ENCODE peak calls at places on chromosomes 13 and 19, in five cellular contexts. M is testis, X is tibial nerve, J is heart left ventricle, L is NB4. W is an unnamed sample.

GRCh38 chr19:38045554-38046253 is 138.7 kb downstream of the SIPA1L3 start:
- DNase-seq in M (peak; percentile 38), X (no peak), J (no peak), L (no peak), W (no peak)

GRCh38 chr13:34756136-34756535 is 185.9 kb upstream of the NBEA start:
- DNase-seq in M (no peak), X (no peak), J (no peak), L (no peak), W (no peak)

GRCh38 chr19:19674315-19674714 is 5.7 kb downstream of the ZNF101 start:
- DNase-seq in M (no peak), X (no peak), J (no peak), L (no peak), W (no peak)

GRCh38 chr13:60431108-60431700 is 34.2 kb downstream of the TDRD3 start:
- DNase-seq in M (no peak), X (no peak), J (no peak), L (peak; percentile 76), W (no peak)

GRCh38 chr13:33649212-33649917 is 168.6 kb upstream of the RFC3 start:
- DNase-seq in M (no peak), X (no peak), J (no peak), L (no peak), W (no peak)

GRCh38 chr13:94119360-94119936 is 360.0 kb downstream of the DCT start:
- DNase-seq in M (no peak), X (no peak), J (no peak), L (no peak), W (no peak)

GRCh38 chr19:30439271-30439750 is 67.1 kb downstream of the ZNF536 start:
- DNase-seq in M (no peak), X (no peak), J (no peak), L (no peak), W (no peak)

GRCh38 chr19:2244486-2244885 is 4.6 kb upstream of the AMH start:
- DNase-seq in M (no peak), X (no peak), J (no peak), L (no peak), W (no peak)

GRCh38 chr19:13160557-13160956 is 10.3 kb downstream of the IER2 start:
- DNase-seq in M (no peak), X (no peak), J (no peak), L (peak; percentile 42), W (no peak)

GRCh38 chr19:56314018-56314583 is 538 bp downstream of the ZSCAN5A start:
- DNase-seq in M (no peak), X (no peak), J (no peak), L (no peak), W (peak; percentile 15)

GRCh38 chr19:13241321-13242104 is 91.3 kb downstream of the IER2 start:
- DNase-seq in M (no peak), X (no peak), J (no peak), L (peak; percentile 43), W (no peak)

GRCh38 chr13:22801402-22802003 is 379.3 kb upstream of the SGCG start:
- DNase-seq in M (peak; percentile 38), X (no peak), J (no peak), L (peak; percentile 15), W (no peak)
- TF ChIP-seq CTCF in M (peak; percentile 35), X (peak; percentile 25), J (peak; percentile 15), L (no peak), W (no peak)

DNA sequence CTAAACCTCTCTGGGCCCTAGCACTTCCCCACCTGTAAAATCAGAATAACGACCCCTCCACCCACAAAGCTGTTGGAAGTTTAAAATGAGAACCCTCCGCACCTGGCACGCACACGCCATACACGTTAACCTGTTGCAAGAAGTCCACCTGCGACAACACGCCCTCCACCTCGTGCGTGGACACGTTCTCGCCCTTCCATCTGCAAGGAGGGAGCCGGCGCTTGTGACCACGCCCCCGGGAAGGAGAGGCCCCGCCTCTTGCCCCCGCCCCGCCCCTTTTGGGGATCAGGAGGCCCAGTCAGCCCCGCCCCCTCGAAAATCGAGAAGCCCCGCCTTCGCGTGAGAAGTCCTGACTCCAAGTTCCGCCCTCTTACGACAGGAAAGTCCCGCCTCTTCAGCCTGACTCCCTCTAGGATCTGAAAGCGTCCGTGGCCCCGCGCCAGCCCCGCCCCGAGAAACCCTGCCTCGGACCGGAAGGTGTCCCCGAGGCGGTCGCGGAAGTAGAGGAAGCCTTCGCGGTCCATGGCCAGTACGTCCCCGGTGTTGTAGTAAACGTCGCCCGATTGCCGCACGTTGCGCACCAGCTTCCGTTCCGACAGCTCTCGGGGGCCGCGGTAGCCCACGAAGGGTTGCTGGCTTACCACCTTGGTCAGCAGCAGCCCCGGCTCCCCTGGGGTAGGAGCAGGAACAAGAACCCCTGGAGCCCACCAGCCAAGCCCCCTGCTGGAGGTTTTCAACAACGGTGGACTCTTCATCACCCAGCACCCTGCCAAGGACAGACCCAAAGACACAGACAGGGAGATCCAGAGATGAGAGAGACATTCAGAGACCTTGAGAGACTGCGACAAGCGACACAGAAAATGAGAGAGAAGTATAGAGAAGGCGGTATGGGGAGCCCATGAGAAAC is 12.5 kb downstream of the SLC27A5 start:
- DNase-seq in M (peak; percentile 99), X (peak; percentile 99), J (peak; percentile 99), L (peak; percentile 99), W (peak; percentile 100)
- TF ChIP-seq POLR2A in M (no peak), X (peak; percentile 67), J (peak; percentile 65), L (peak; percentile 51), W (peak; percentile 13)

GRCh38 chr13:76035711-76036110 is 399.6 kb downstream of the LMO7 start:
- DNase-seq in M (no peak), X (no peak), J (no peak), L (no peak), W (no peak)

GRCh38 chr13:76036176-76036575 is 400.0 kb downstream of the LMO7 start:
- DNase-seq in M (no peak), X (no peak), J (no peak), L (no peak), W (no peak)

GRCh38 chr13:76043882-76044281 is 407.8 kb downstream of the LMO7 start:
- DNase-seq in M (no peak), X (no peak), J (no peak), L (peak; percentile 3), W (no peak)

DNA sequence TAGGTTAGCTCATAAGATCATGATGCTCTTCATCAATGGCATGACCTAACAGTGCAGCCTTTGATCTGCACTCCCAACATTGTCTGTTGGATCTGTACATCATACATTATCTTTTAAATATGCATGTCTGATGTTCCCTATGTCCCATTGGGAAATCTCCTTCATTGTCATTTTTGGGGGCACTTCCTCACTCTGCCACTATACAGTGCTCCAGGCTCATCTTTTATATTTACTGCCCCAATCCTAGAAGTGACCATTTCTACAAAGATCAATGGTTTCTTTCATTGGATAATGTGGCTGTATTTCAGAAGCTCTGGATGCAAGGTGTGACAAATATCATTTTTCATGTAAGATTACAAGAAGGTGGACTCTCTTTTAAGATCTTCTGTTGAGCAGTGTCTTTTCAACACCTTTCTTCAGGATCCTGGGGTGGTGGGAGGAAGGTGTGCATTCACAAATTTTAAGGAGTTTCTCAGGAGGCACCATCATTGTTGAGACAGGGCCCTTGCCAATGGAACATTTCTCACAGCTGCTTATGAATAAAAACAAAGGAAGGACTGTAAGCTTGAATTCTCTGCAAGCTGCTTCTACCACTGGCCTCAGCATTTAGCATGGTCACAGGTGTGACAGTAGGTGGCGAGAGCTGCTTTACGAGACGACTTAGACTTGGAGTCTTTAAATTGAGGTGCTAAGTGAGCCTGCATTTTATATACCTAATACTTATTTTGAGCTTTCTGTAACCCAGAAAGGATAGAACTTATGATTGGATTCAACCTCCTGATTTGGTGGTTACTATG is 403.0 kb downstream of the LMO7 start:
- DNase-seq in M (no peak), X (no peak), J (no peak), L (no peak), W (no peak)
- TF ChIP-seq CTCF in M (no peak), X (no peak), J (no peak), L (no peak), W (no peak)

DNA sequence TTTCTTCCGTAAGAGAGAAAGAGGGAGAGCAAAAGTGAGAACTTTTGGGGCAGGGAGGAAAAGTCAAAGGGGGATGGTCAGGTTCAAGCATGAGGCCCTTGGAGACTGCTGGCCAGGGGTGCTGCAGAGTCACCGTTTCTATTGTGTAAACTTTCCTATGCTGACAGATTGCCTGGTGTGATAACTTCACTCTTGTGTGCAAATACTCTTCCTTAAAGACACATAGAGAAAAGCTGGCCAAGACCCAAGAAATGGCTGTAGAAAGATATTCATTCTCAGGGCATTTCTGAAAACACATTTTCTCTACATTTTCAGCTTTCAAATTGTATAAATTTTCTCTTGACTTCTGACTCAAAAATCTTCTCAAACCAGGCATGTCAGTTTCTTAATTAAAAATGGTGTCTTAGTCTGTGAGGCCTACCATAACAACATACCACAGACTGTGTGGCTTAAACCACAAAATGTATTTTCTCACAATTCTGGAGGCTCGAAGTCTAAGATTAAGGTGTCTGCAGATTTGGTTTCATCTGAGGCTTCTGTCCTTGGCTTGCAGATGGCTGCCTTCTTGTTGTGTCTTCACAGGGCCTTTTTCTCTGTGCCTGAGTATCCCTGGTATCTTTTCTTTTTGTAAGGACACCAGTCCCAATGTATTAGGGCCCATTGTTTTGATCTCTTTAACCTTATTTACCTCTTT is 304.5 kb downstream of the KCNRG start:
- DNase-seq in M (no peak), X (no peak), J (no peak), L (peak; percentile 83), W (no peak)
- TF ChIP-seq POLR2A in M (no peak), X (no peak), J (no peak), L (no peak), W (no peak)

DNA sequence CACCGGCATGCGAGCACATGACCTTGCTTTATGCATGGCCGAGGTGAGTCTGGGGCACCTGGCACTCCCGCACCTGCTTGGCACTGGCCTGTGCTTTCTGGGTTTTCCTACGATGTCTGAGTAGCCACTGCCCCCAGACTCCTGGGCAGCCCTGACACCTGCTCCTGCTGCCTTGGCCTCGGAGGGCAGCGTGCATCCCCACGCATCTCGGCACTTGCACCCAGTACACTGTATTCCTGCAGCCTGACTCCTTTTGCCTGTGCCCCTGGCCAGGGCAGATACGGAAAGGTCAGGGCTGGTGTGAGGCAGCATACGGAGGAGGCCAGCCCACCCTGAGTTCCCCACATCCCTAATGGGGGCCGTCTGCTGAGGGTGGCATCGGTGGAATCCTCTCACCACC is 340.6 kb downstream of the TEX29 start:
- DNase-seq in M (no peak), X (no peak), J (no peak), L (no peak), W (no peak)
- TF ChIP-seq CTCF in M (no peak), X (no peak), J (no peak), L (no peak), W (no peak)

DNA sequence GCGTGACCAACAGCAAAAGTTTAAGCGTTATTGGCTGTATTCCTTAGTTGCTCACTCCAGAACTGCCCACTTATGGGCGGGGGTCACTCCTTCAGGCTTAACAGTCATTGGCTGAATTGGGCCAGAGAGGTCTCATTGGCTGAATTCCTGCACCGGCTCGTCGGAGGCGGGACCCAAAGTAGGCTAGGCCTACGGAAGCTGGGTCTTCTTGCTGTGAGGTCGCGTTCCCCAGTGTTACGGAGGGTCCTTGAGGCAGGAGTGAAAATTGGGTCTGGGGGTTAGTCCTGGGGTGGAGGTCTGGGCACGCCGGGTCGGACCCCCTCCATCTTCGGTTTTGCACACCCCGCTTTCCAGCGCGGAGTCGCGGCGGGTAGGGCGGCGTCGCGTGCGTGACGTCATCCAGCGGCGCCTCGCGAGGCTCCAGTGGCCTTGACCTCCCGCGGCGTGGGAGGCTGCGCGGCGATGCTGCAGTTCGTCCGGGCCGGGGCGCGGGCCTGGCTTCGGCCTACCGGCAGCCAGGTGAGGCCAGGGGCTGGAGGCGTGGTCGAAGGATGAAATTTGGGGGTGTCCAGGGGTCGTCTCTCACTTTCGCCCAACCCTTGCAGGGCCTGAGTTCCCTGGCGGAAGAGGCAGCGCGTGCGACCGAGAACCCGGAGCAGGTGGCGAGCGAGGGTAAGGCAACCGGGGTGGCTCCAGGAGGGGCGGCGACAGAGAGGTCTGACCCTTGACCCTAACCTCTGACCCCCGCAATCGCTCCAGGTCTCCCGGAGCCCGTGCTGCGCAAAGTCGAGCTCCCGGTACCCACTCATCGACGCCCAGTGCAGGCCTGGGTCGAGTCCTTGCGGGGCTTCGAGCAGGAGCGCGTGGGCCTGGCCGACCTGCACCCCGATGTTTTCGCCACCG is at the start of gene MRPL4:
- DNase-seq in M (peak; percentile 99), X (peak; percentile 94), J (peak; percentile 94), L (peak; percentile 100), W (peak; percentile 97)
- TF ChIP-seq POLR2A in M (no peak), X (peak; percentile 53), J (peak; percentile 77), L (no peak), W (peak; percentile 73)

W was measured in gastrocnemius medialis.